ENCODE peak calls at places on chromosomes 11 and 22, in six cellular contexts. T is posterior vena cava, U is thyroid gland, D is skeletal muscle cell, J is GM12878, P is T-helper 1 cell. W is an unnamed sample.

GRCh38 chr11:2801711-2802388 is 83.7 kb downstream of the CDKN1C start:
- DNase-seq in D (no peak), P (peak), J (no peak), U (peak), T (peak), W (no peak)

GRCh38 chr11:128201801-128202200 is 385.6 kb downstream of the ETS1 start:
- DNase-seq in D (no peak), T (no peak), J (no peak), P (no peak), U (no peak), W (no peak)

GRCh38 chr22:44850946-44851345 is 98.6 kb downstream of the ARHGAP8 start:
- DNase-seq in T (peak), D (no peak), P (no peak), U (no peak), J (no peak), W (no peak)

GRCh38 chr11:133835258-133836075 is 9.8 kb downstream of the SPATA19 start:
- DNase-seq in T (no peak), U (peak), J (peak), D (peak), P (no peak), W (peak)

GRCh38 chr11:118290923-118291322 is 13.6 kb upstream of the CD3E start:
- DNase-seq in T (no peak), J (no peak), P (no peak), U (peak), D (no peak), W (peak)

GRCh38 chr11:45606514-45607024 is 58.9 kb downstream of the CHST1 start:
- DNase-seq in U (no peak), J (no peak), T (no peak), D (no peak), P (no peak), W (peak)

GRCh38 chr11:6474423-6474792 is 667 bp upstream of the TRIM3 start:
- DNase-seq in D (no peak), J (no peak), P (no peak), T (no peak), U (no peak), W (no peak)

GRCh38 chr11:86068138-86068861 is 584 bp downstream of the PICALM start:
- DNase-seq in T (peak), P (peak), U (peak), D (no peak), J (no peak), W (peak)

GRCh38 chr11:134501406-134502152 is 89.5 kb upstream of the B3GAT1 start:
- DNase-seq in T (no peak), J (no peak), U (no peak), D (no peak), P (no peak), W (no peak)

GRCh38 chr11:132464939-132465338 is 1067.4 kb downstream of the OPCML start:
- DNase-seq in U (no peak), P (no peak), T (no peak), D (no peak), J (no peak), W (no peak)

GRCh38 chr11:116687458-116688201 is 85.2 kb downstream of the BUD13 start:
- DNase-seq in P (no peak), D (no peak), T (peak), J (no peak), U (no peak), W (no peak)

GRCh38 chr22:42368379-42369249 is 63.6 kb downstream of the NFAM1 start:
- DNase-seq in T (no peak), P (no peak), J (no peak), U (peak), D (no peak), W (peak)

GRCh38 chr11:134533511-134533910 is 121.5 kb upstream of the B3GAT1 start:
- DNase-seq in U (no peak), T (no peak), P (no peak), J (no peak), D (no peak), W (no peak)

GRCh38 chr11:72750086-72750485 is 2.1 kb downstream of the ARAP1 start:
- DNase-seq in D (no peak), P (no peak), T (no peak), U (peak), J (no peak), W (no peak)

GRCh38 chr22:30205281-30206115 is 41.1 kb downstream of the LIF start:
- DNase-seq in J (no peak), U (no peak), T (peak), P (no peak), D (peak), W (peak)